ENCODE peak calls at places on chromosomes 5 and 9, in eight cellular contexts. F is MM.1S; D is heart left ventricle; P is ovary; I is astrocyte of the spinal cord; U is CD8-positive, alpha-beta T cell; S is keratinocyte; L is GM12865. W is an unnamed sample.
A peak's percentile ranks its signal among the peaks of the same experiment; 100 is the strongest.

GRCh38 chr9:92820964-92821363 is 56.3 kb upstream of the BICD2 start:
- DNase-seq in U (no peak), S (no peak), P (no peak), I (no peak), L (peak; percentile 17), D (no peak), F (no peak), W (no peak)

GRCh38 chr9:133987946-133988665 is 4.0 kb downstream of the VAV2 start:
- DNase-seq in S (no peak), F (no peak), P (no peak), L (no peak), D (no peak), I (no peak), U (no peak), W (no peak)

GRCh38 chr9:38068616-38068865 is 486 bp downstream of the SHB start:
- DNase-seq in I (peak; percentile 71), U (no peak), F (peak; percentile 51), P (no peak), L (peak; percentile 67), D (no peak), S (no peak), W (no peak)

GRCh38 chr5:108420755-108421154 is 38.9 kb upstream of the FBXL17 start:
- DNase-seq in S (no peak), F (no peak), I (no peak), D (no peak), L (no peak), P (no peak), U (no peak), W (no peak)

GRCh38 chr5:159773062-159773924 is 143.0 kb upstream of the ADRA1B start:
- DNase-seq in L (peak; percentile 58), D (peak; percentile 91), U (peak; percentile 65), S (peak; percentile 28), F (peak; percentile 90), I (peak; percentile 95), P (peak; percentile 83), W (peak; percentile 76)

GRCh38 chr5:77076961-77077820 is 9.9 kb downstream of the ZBED3 start:
- DNase-seq in P (peak; percentile 76), U (peak; percentile 65), I (peak; percentile 60), S (no peak), L (peak; percentile 73), D (peak; percentile 71), F (no peak), W (peak; percentile 55)

GRCh38 chr9:111438576-111439235 is 45.5 kb downstream of the ECPAS start:
- DNase-seq in D (no peak), I (peak; percentile 35), U (no peak), F (no peak), P (no peak), S (no peak), L (no peak), W (no peak)

GRCh38 chr5:174166231-174167079 is 120.9 kb downstream of the NSG2 start:
- DNase-seq in F (no peak), D (no peak), I (no peak), U (no peak), P (no peak), L (no peak), S (no peak), W (no peak)

GRCh38 chr9:92736816-92737606 is 27.6 kb downstream of the BICD2 start:
- DNase-seq in F (no peak), D (no peak), I (peak; percentile 22), P (no peak), U (no peak), L (no peak), S (no peak), W (no peak)

GRCh38 chr5:14257995-14258403 is 114.9 kb downstream of the TRIO start:
- DNase-seq in U (no peak), P (no peak), S (no peak), I (no peak), L (peak; percentile 86), F (no peak), D (no peak), W (no peak)

GRCh38 chr5:178418471-178419010 is 171.7 kb downstream of the COL23A1 start:
- DNase-seq in D (no peak), U (no peak), I (no peak), S (no peak), F (no peak), P (no peak), L (no peak), W (peak; percentile 38)

GRCh38 chr9:131290039-131290766 is 680 bp downstream of the PLPP7 start:
- DNase-seq in U (no peak), F (no peak), S (no peak), I (no peak), L (no peak), P (no peak), D (no peak), W (no peak)

DNA sequence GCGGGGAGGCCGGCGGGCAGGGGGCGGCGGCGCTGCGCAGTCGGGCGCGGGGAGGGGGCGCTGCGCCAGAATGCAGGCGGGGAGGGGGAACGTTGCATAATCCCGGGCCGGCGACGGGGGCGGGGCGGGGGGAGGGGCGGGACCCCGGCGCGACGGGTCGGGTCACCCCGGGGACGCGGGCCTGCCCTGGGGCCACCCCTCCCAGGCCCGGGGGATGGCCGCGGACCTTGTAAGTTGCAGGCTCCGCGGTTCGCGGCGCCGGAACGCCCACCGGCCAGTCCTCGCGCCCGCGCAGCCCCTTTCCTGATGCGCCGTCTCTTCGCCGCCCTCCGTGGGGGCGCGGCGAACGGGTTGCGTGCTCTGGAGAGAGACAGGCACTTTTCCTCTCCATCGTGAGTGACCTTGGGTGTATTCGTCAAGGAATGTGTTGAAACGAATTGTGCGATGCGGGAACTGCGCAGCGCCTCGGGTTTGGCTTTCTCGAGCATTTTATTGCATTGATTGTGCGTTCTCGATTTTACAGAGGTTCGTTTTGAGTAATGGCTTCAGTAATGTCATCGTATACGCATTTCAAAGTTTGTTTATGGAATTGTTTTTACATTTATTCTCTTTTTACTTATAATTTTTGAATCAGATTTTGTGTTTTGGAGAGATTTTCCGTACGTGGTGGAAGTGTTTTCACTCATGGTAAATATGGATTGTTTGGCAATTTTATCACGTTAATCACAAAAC is 808 bp downstream of the SPIN1 start:
- DNase-seq in S (no peak), P (no peak), D (peak; percentile 55), U (peak; percentile 61), L (peak; percentile 57), I (peak; percentile 67), F (peak; percentile 14), W (no peak)
- TF ChIP-seq CTCF in S (no peak), P (no peak), D (no peak), U (no peak), L (no peak), I (no peak), F (no peak), W (peak; percentile 32)

GRCh38 chr5:122471031-122471751 is 159.2 kb downstream of the SNCAIP start:
- DNase-seq in D (no peak), I (no peak), S (no peak), L (no peak), U (no peak), P (no peak), F (no peak), W (no peak)

GRCh38 chr5:122469520-122469919 is 157.5 kb downstream of the SNCAIP start:
- DNase-seq in L (no peak), F (no peak), P (no peak), U (no peak), S (no peak), I (no peak), D (no peak), W (no peak)

GRCh38 chr5:122465994-122466393 is 154.0 kb downstream of the SNCAIP start:
- DNase-seq in I (no peak), F (no peak), P (no peak), U (no peak), L (no peak), D (no peak), S (no peak), W (no peak)

GRCh38 chr5:122470365-122470764 is 158.3 kb downstream of the SNCAIP start:
- DNase-seq in S (no peak), I (no peak), L (no peak), U (no peak), P (no peak), D (no peak), F (no peak), W (no peak)

DNA sequence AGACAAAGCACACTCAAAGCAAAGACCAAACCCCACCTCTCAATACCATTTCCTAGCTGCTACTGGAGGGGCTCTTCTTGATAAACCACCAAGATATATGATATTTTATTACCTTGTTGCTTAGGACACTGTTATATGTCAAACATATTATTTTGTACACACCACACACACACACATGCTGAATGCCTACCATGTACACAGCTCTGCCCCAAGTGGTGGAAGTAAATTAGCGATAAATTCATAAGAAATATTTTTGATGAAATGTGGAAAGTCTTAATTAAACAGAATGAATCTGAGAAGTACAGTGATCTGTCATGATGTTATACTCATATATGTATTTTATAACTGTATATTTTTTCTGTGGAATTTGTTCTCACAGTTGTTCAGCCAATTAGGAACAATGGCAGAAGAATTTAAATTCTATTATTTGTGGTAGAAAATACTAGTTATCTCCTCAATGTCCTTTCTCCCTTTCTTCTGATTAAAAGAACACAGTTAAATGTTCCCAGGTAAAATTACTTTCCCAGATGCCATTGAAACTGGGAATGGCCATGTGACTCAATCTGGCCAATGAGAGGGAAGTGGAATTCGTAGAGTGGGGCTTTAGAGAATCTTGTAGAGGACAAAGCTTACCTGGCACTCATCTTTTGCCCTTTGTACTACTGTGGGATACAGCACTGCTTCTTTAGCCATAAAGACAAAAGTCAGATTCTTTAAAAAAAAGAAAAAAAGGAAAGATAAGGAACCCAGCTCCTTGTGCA is 156.5 kb downstream of the SNCAIP start:
- DNase-seq in P (no peak), F (no peak), S (no peak), U (no peak), L (no peak), D (no peak), I (no peak), W (no peak)
- TF ChIP-seq CTCF in P (peak; percentile 12), F (peak; percentile 10), S (no peak), U (no peak), L (no peak), D (no peak), I (peak; percentile 7), W (no peak)

GRCh38 chr5:167763772-167764171 is 527.7 kb upstream of the WWC1 start:
- DNase-seq in L (no peak), I (no peak), F (no peak), P (no peak), S (peak; percentile 49), U (no peak), D (no peak), W (no peak)
- TF ChIP-seq CTCF in L (no peak), I (no peak), F (no peak), P (no peak), S (no peak), U (no peak), D (no peak), W (no peak)

GRCh38 chr9:90919883-90920282 is 118.3 kb downstream of the SYK start:
- DNase-seq in I (no peak), P (no peak), D (peak; percentile 86), F (no peak), S (no peak), U (no peak), L (no peak), W (peak; percentile 32)

GRCh38 chr9:90914868-90915483 is 113.4 kb downstream of the SYK start:
- DNase-seq in F (peak; percentile 91), U (peak; percentile 82), D (peak; percentile 72), I (peak; percentile 69), L (peak; percentile 89), P (peak; percentile 80), S (peak; percentile 46), W (peak; percentile 71)

GRCh38 chr9:90914196-90914595 is 112.6 kb downstream of the SYK start:
- DNase-seq in P (no peak), F (no peak), S (no peak), I (no peak), U (no peak), D (no peak), L (no peak), W (peak; percentile 37)

GRCh38 chr9:90916147-90916734 is 114.6 kb downstream of the SYK start:
- DNase-seq in U (no peak), L (no peak), P (no peak), S (no peak), I (no peak), F (no peak), D (no peak), W (peak; percentile 15)

GRCh38 chr9:90915693-90916092 is 114.1 kb downstream of the SYK start:
- DNase-seq in S (no peak), P (no peak), U (no peak), D (no peak), I (peak; percentile 32), L (peak; percentile 41), F (peak; percentile 46), W (peak; percentile 36)
- TF ChIP-seq CTCF in S (peak; percentile 42), P (no peak), U (no peak), D (no peak), I (peak; percentile 55), L (peak; percentile 21), F (peak; percentile 46), W (no peak)